ENCODE peak calls at places on chromosome 6, in seven cellular contexts. R is K562, G is HepG2, M is HCT116, W is GM12878, K is SK-N-SH, T is H1. J is an unnamed sample.

GRCh38 chr6:166849762-166850181 is 106.6 kb downstream of the RNASET2 start:
- DNase-seq in R (no peak), G (no peak), M (no peak), W (peak; percentile 65), K (no peak), T (no peak), J (no peak)

GRCh38 chr6:103002282-103002681 is 1608.8 kb downstream of the GRIK2 start:
- DNase-seq in R (no peak), G (no peak), M (no peak), W (no peak), K (no peak), T (no peak), J (no peak)

GRCh38 chr6:452301-453067 is 60.9 kb downstream of the IRF4 start:
- DNase-seq in R (no peak), G (no peak), M (no peak), W (no peak), K (no peak), T (peak; percentile 27), J (no peak)

GRCh38 chr6:36269834-36270705 is at the start of gene PNPLA1:
- DNase-seq in R (no peak), G (no peak), M (no peak), W (no peak), K (no peak), T (peak; percentile 52), J (peak; percentile 62)

GRCh38 chr6:6869084-6869483 is 238.7 kb upstream of the RREB1 start:
- DNase-seq in R (no peak), G (no peak), M (no peak), W (no peak), K (no peak), T (no peak), J (no peak)

GRCh38 chr6:53128842-53129241 is 19.8 kb downstream of the GCM1 start:
- DNase-seq in R (no peak), G (no peak), M (no peak), W (no peak), K (no peak), T (no peak), J (no peak)

GRCh38 chr6:85516168-85516567 is 66.3 kb downstream of the NT5E start:
- DNase-seq in R (no peak), G (peak; percentile 44), M (no peak), W (no peak), K (no peak), T (no peak), J (no peak)

GRCh38 chr6:18142591-18142861 is 12.4 kb downstream of the TPMT start:
- DNase-seq in R (no peak), G (no peak), M (no peak), W (no peak), K (no peak), T (no peak), J (no peak)

GRCh38 chr6:53378208-53378607 is 29.5 kb upstream of the ELOVL5 start:
- DNase-seq in R (no peak), G (no peak), M (no peak), W (no peak), K (no peak), T (no peak), J (no peak)

GRCh38 chr6:25417206-25417605 is 138.0 kb downstream of the CARMIL1 start:
- DNase-seq in R (no peak), G (no peak), M (no peak), W (no peak), K (no peak), T (no peak), J (no peak)

GRCh38 chr6:139367810-139368321 is 6.6 kb downstream of the CITED2 start:
- DNase-seq in R (no peak), G (no peak), M (no peak), W (no peak), K (no peak), T (no peak), J (peak; percentile 36)

GRCh38 chr6:154542747-154543146 is 32.3 kb upstream of the CNKSR3 start:
- DNase-seq in R (no peak), G (no peak), M (no peak), W (no peak), K (no peak), T (peak; percentile 73), J (no peak)

GRCh38 chr6:31122803-31123706 is 2.8 kb upstream of the CDSN start:
- DNase-seq in R (peak; percentile 61), G (peak; percentile 41), M (peak; percentile 72), W (no peak), K (peak; percentile 48), T (no peak), J (no peak)

GRCh38 chr6:44511126-44511525 is 123.6 kb downstream of the CDC5L start:
- DNase-seq in R (no peak), G (no peak), M (no peak), W (no peak), K (no peak), T (peak; percentile 17), J (no peak)

GRCh38 chr6:108779521-108779920 is 68.7 kb upstream of the ARMC2 start:
- DNase-seq in R (no peak), G (no peak), M (no peak), W (no peak), K (no peak), T (no peak), J (no peak)
- TF ChIP-seq JUND in R (no peak), G (no peak), M (no peak), W (no peak), K (no peak), T (no peak), J (no peak)

GRCh38 chr6:27188206-27188884 is 59.2 kb upstream of the PRSS16 start:
- DNase-seq in R (peak; percentile 64), G (peak; percentile 6), M (peak; percentile 44), W (peak; percentile 55), K (peak; percentile 60), T (peak; percentile 81), J (peak; percentile 70)
- TF ChIP-seq JUND in R (peak; percentile 79), G (no peak), M (no peak), W (no peak), K (peak; percentile 24), T (no peak), J (no peak)

DNA sequence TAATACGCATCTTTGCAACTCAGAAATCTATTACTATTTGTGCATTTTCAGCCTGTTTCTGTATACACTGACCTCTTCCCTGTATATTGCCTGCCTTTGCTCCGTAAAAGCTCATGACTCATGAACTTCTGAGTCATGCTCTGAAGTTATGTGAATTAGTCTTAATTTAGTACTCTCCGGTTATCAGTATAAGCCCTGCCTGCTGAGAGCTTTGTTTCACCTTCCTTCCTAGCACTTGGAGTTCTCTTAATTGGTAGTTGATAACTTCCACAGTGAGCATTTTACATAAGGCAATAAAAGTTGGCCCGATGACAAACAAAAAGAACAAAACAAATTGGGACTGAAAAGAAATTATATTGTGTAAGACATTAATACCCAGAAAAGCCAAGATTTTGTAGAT is 231.4 kb downstream of the GJA1 start:
- DNase-seq in R (no peak), G (no peak), M (peak; percentile 60), W (no peak), K (no peak), T (no peak), J (no peak)
- TF ChIP-seq JUND in R (no peak), G (no peak), M (peak; percentile 94), W (no peak), K (peak; percentile 91), T (no peak), J (no peak)

DNA sequence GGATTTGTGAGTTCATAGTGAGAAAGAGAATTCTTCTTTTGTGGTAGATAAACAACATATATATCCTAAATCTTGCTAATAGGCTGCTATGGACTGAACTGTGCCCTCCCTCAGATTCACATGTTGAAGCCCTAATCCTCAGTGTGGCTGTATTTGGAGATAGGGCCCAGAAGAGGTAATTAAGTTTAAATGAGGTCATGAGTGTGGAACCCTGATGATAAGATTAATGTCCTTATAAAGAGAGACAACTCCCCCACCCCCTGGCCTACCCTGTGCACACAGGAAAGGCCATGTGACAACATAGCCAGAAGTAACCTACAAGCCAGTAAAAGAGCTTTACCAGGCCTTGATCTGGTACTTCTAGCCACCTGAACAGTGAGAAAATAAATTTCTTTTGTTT is 200.1 kb upstream of the EYA4 start:
- DNase-seq in R (peak; percentile 13), G (no peak), M (no peak), W (no peak), K (peak; percentile 5), T (no peak), J (no peak)
- TF ChIP-seq JUND in R (peak; percentile 81), G (no peak), M (no peak), W (no peak), K (no peak), T (no peak), J (no peak)

GRCh38 chr6:68778356-68779020 is 143.4 kb downstream of the ADGRB3 start:
- DNase-seq in R (peak; percentile 44), G (peak; percentile 11), M (no peak), W (no peak), K (peak; percentile 30), T (peak; percentile 50), J (peak; percentile 76)
- TF ChIP-seq JUND in R (no peak), G (no peak), M (no peak), W (no peak), K (no peak), T (no peak), J (no peak)

GRCh38 chr6:90663106-90663505 is 76.2 kb upstream of the MAP3K7 start:
- DNase-seq in R (no peak), G (no peak), M (no peak), W (no peak), K (no peak), T (no peak), J (no peak)

GRCh38 chr6:90663873-90664272 is 77.0 kb upstream of the MAP3K7 start:
- DNase-seq in R (no peak), G (no peak), M (peak; percentile 18), W (no peak), K (no peak), T (no peak), J (no peak)

GRCh38 chr6:90658497-90658896 is 71.6 kb upstream of the MAP3K7 start:
- DNase-seq in R (no peak), G (no peak), M (no peak), W (no peak), K (no peak), T (no peak), J (no peak)

GRCh38 chr6:90656325-90656724 is 69.5 kb upstream of the MAP3K7 start:
- DNase-seq in R (no peak), G (no peak), M (no peak), W (no peak), K (no peak), T (no peak), J (no peak)

GRCh38 chr6:90660971-90661370 is 74.1 kb upstream of the MAP3K7 start:
- DNase-seq in R (no peak), G (no peak), M (no peak), W (no peak), K (no peak), T (no peak), J (no peak)
- TF ChIP-seq JUND in R (no peak), G (no peak), M (no peak), W (no peak), K (no peak), T (no peak), J (no peak)

DNA sequence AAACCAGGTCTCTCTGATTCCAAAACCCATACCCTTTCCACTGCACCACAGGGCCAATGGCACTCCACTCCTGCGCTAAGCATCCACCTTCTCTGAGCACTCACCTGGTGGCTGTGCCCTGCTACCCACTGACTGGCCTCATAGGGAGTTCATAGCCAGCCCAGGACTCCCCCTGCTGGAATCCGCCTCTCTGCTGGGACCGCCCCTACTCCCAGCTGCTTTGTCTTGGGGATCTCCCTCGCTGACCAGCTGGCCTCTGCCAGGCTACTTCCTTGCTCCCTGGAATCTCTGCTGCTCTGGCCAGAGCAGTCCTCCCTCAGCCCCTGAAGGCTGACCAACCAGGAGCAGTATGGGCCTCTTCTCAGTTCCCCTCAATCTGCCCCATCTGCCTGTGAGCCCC is 129.7 kb downstream of the FAXC start:
- DNase-seq in R (no peak), G (no peak), M (peak; percentile 24), W (no peak), K (peak; percentile 57), T (peak; percentile 73), J (no peak)
- TF ChIP-seq JUND in R (no peak), G (no peak), M (no peak), W (no peak), K (no peak), T (no peak), J (no peak)

GRCh38 chr6:99241905-99242534 is 107.5 kb downstream of the FAXC start:
- DNase-seq in R (peak; percentile 14), G (peak; percentile 1), M (peak; percentile 38), W (no peak), K (peak; percentile 19), T (peak; percentile 61), J (peak; percentile 72)
- TF ChIP-seq JUND in R (no peak), G (no peak), M (no peak), W (no peak), K (no peak), T (no peak), J (no peak)